ENCODE peak calls at places on chromosomes 3 and 15, in nine cellular contexts. K, M, I, Q, X, U, W, O and Z are unnamed samples.
A peak's percentile ranks its signal among the peaks of the same experiment; 100 is the strongest.

GRCh38 chr15:45332694-45333093 is 45.6 kb downstream of the GATM start:
- DNase-seq in O (no peak), K (peak; percentile 39), M (no peak), U (no peak), X (no peak), W (no peak), I (no peak), Q (no peak), Z (no peak)

GRCh38 chr3:107208796-107209195 is 168.4 kb upstream of the CCDC54 start:
- DNase-seq in W (no peak), M (no peak), K (no peak), Q (no peak), O (no peak), I (no peak), U (no peak), X (peak; percentile 45), Z (no peak)

GRCh38 chr3:113885050-113885449 is 46.5 kb downstream of the GRAMD1C start:
- DNase-seq in O (no peak), Q (no peak), I (no peak), W (no peak), M (no peak), U (no peak), K (no peak), X (no peak), Z (no peak)

GRCh38 chr3:187968883-187969580 is 184.9 kb upstream of the LPP start:
- DNase-seq in Q (no peak), W (no peak), K (peak; percentile 81), M (no peak), U (peak; percentile 42), X (peak; percentile 88), I (peak; percentile 56), O (no peak), Z (no peak)

GRCh38 chr3:335250-335649 is 138.7 kb downstream of the CHL1 start:
- DNase-seq in K (no peak), U (no peak), M (no peak), X (no peak), O (no peak), I (no peak), W (no peak), Q (no peak), Z (no peak)

GRCh38 chr15:65957451-65957850 is 88.2 kb downstream of the RAB11A start:
- DNase-seq in K (no peak), X (no peak), I (no peak), W (no peak), M (no peak), Q (peak; percentile 29), U (no peak), O (no peak), Z (no peak)

GRCh38 chr15:89631902-89632264 is 23.4 kb downstream of the KIF7 start:
- DNase-seq in K (no peak), U (no peak), Q (no peak), I (no peak), X (no peak), O (no peak), M (peak; percentile 71), W (no peak), Z (no peak)

GRCh38 chr3:152300029-152300764 is 31.5 kb downstream of the MBNL1 start:
- DNase-seq in O (no peak), U (no peak), K (no peak), X (no peak), I (no peak), W (no peak), Q (no peak), M (no peak), Z (no peak)

GRCh38 chr3:65914740-65915366 is 123.9 kb downstream of the MAGI1 start:
- DNase-seq in I (no peak), K (no peak), U (no peak), Q (no peak), X (peak; percentile 41), O (no peak), M (no peak), W (no peak), Z (no peak)

GRCh38 chr15:99213187-99213811 is 36.1 kb downstream of the TTC23 start:
- DNase-seq in U (peak; percentile 73), Q (peak; percentile 36), X (peak; percentile 80), W (no peak), M (no peak), K (peak; percentile 81), O (peak; percentile 71), I (peak; percentile 78), Z (no peak)

GRCh38 chr3:184308744-184309143 is 5.7 kb upstream of the EIF4G1 start:
- DNase-seq in X (no peak), I (no peak), K (no peak), U (no peak), M (no peak), O (no peak), W (no peak), Q (no peak), Z (no peak)

GRCh38 chr3:184300377-184300717 is 1.3 kb downstream of the PSMD2 start:
- DNase-seq in O (no peak), W (no peak), Q (no peak), K (no peak), M (no peak), U (no peak), I (peak; percentile 23), X (peak; percentile 83), Z (no peak)

GRCh38 chr3:184306573-184306972 is 7.5 kb downstream of the PSMD2 start:
- DNase-seq in K (no peak), O (no peak), X (no peak), Q (no peak), M (no peak), U (no peak), I (no peak), W (no peak), Z (no peak)

GRCh38 chr3:184299488-184300376 is 691 bp downstream of the PSMD2 start:
- DNase-seq in W (no peak), K (no peak), I (peak; percentile 38), X (peak; percentile 57), M (no peak), O (no peak), U (no peak), Q (no peak), Z (no peak)

DNA sequence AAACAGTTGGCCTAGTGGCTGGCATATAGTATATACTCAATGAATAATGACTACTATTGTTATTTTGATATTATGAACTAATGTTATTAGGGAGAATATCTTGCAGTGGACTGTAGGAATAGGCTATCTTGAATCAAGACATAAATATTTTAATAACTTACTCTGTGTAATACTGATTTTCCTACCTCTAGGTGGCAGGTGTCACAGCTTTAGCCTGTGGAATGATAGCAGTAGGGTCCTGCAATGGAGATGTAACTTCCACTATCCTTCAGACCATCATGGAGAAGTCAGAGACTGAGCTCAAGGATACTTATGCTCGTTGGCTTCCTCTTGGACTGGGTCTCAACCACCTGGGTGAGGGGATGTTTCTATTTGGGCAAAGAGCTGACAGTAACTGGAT is 6.5 kb downstream of the PSMD2 start:
- DNase-seq in O (no peak), I (peak; percentile 27), X (peak; percentile 33), W (no peak), M (no peak), U (no peak), K (no peak), Q (no peak), Z (no peak)
- TF ChIP-seq CTCF in O (no peak), I (peak; percentile 43), X (peak; percentile 34), W (peak; percentile 16), M (peak; percentile 49), U (peak; percentile 48), K (peak; percentile 9), Q (peak; percentile 54), Z (peak; percentile 63)

GRCh38 chr3:104604326-104605010 is 762.2 kb upstream of the ALCAM start:
- DNase-seq in W (no peak), X (peak; percentile 62), Q (no peak), O (no peak), I (peak; percentile 69), M (no peak), K (no peak), U (no peak), Z (no peak)
- TF ChIP-seq CTCF in W (no peak), X (peak; percentile 52), Q (peak; percentile 61), O (no peak), I (peak; percentile 49), M (peak; percentile 68), K (no peak), U (peak; percentile 7), Z (peak; percentile 53)

GRCh38 chr3:150720444-150720843 is 16.7 kb upstream of the ERICH6 start:
- DNase-seq in I (no peak), M (no peak), W (no peak), U (no peak), Q (no peak), K (no peak), X (no peak), O (no peak), Z (no peak)

GRCh38 chr3:150722267-150722666 is 18.5 kb upstream of the ERICH6 start:
- DNase-seq in O (no peak), M (no peak), K (no peak), I (no peak), U (no peak), X (no peak), W (no peak), Q (no peak), Z (no peak)

GRCh38 chr3:150723946-150724345 is 20.2 kb upstream of the ERICH6 start:
- DNase-seq in K (no peak), M (no peak), O (no peak), I (no peak), W (no peak), Q (no peak), U (no peak), X (no peak), Z (no peak)

GRCh38 chr3:150725548-150725947 is 21.8 kb upstream of the ERICH6 start:
- DNase-seq in K (no peak), M (no peak), U (no peak), I (no peak), W (no peak), Q (no peak), O (no peak), X (no peak), Z (no peak)

DNA sequence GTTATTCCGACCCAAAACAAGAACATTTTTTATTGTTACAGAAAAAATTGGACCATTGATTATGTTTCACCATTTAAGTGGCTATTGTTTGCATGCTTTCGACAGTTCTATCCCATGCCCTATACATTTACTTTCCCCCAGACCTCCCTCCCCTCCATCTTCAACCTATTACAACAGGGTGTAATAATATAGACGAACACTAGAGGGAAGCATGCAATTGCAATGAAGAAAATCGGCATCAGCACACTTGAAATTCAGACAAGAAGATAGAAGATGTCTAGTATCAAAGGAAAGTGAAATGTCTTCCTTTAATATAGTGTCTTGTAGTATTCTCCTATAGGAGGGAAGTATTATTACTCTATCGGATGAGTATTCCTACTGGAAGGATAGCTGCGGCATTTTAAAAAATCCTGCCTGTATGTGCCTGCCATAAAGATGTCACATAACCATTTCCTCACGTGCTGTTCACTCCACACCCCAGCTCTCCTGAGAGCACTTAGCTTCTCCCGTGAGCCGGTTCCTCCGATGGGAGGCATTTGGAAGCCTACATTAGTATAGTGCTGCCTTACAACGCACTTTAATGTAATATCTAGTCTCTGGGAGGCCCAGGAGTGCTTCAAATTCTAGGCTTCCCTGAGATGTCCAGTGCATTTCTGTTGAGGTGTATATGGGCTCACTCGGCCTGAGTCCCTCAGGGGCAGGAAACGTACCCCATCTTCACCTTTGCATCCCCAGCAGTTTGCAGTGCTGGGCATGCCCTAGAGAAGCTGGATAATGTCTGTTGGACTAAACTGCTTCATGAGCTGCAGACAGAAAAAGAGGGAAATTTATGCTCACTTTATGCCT is 17.8 kb upstream of the ERICH6 start:
- DNase-seq in K (no peak), Q (no peak), X (peak; percentile 77), U (no peak), M (no peak), O (no peak), I (peak; percentile 76), W (no peak), Z (no peak)
- TF ChIP-seq CTCF in K (peak; percentile 37), Q (peak; percentile 85), X (peak; percentile 71), U (peak; percentile 82), M (peak; percentile 80), O (peak; percentile 74), I (peak; percentile 72), W (peak; percentile 54), Z (peak; percentile 89)

GRCh38 chr3:34106879-34107278 is 308.4 kb downstream of the PDCD6IP start:
- DNase-seq in Q (peak; percentile 71), K (peak; percentile 6), X (peak; percentile 63), U (no peak), I (peak; percentile 20), O (peak; percentile 60), M (no peak), W (peak; percentile 33), Z (no peak)
- TF ChIP-seq CTCF in Q (peak; percentile 90), K (no peak), X (peak; percentile 89), U (no peak), I (peak; percentile 57), O (peak; percentile 29), M (peak; percentile 58), W (peak; percentile 86), Z (peak; percentile 73)